ENCODE peak calls at places on chromosomes 11 and 22, in seven cellular contexts. One of them, this sample, is unnamed.

GRCh38 chr11:129225190-129225589 is 33.1 kb upstream of the ARHGAP32 start:
- DNase-seq in H1: no peak
- DNase-seq in H9: no peak
- DNase-seq in mesenchymal stem cell: peak; percentile 59
- DNase-seq in mesendoderm: no peak
- DNase-seq in IMR-90: peak; percentile 84
- DNase-seq in neuronal stem cell: no peak
- DNase-seq in this sample: no peak

GRCh38 chr11:13140873-13141655 is 131.9 kb downstream of the RASSF10 start:
- DNase-seq in H1: no peak
- DNase-seq in mesendoderm: no peak
- DNase-seq in H9: no peak
- DNase-seq in mesenchymal stem cell: peak; percentile 22
- DNase-seq in IMR-90: peak; percentile 38
- DNase-seq in neuronal stem cell: no peak
- DNase-seq in this sample: peak; percentile 46

GRCh38 chr11:37449146-37449545 is 851.1 kb upstream of the RAG2 start:
- DNase-seq in mesenchymal stem cell: peak; percentile 51
- DNase-seq in neuronal stem cell: peak; percentile 14
- DNase-seq in H1: no peak
- DNase-seq in IMR-90: peak; percentile 68
- DNase-seq in mesendoderm: peak; percentile 65
- DNase-seq in H9: no peak
- DNase-seq in this sample: peak; percentile 12

GRCh38 chr22:30985561-30986208 is 16.6 kb downstream of the TUG1 start:
- DNase-seq in neuronal stem cell: no peak
- DNase-seq in mesendoderm: no peak
- DNase-seq in H1: no peak
- DNase-seq in IMR-90: no peak
- DNase-seq in H9: no peak
- DNase-seq in mesenchymal stem cell: no peak
- DNase-seq in this sample: no peak

GRCh38 chr11:61587951-61588695 is 7.2 kb upstream of the SYT7 start:
- DNase-seq in mesendoderm: peak; percentile 85
- DNase-seq in mesenchymal stem cell: no peak
- DNase-seq in H9: peak; percentile 93
- DNase-seq in H1: peak; percentile 99
- DNase-seq in IMR-90: no peak
- DNase-seq in neuronal stem cell: peak; percentile 41
- DNase-seq in this sample: peak; percentile 58

GRCh38 chr22:25172153-25172552 is 27.5 kb upstream of the CRYBB3 start:
- DNase-seq in mesenchymal stem cell: no peak
- DNase-seq in H1: no peak
- DNase-seq in IMR-90: no peak
- DNase-seq in neuronal stem cell: no peak
- DNase-seq in H9: no peak
- DNase-seq in mesendoderm: peak; percentile 24
- DNase-seq in this sample: no peak

GRCh38 chr11:78952866-78953265 is 378.2 kb upstream of the NARS2 start:
- DNase-seq in H9: no peak
- DNase-seq in mesenchymal stem cell: no peak
- DNase-seq in mesendoderm: no peak
- DNase-seq in H1: no peak
- DNase-seq in IMR-90: no peak
- DNase-seq in neuronal stem cell: no peak
- DNase-seq in this sample: no peak

GRCh38 chr11:28618426-28618825 is 510.2 kb downstream of the METTL15 start:
- DNase-seq in H1: no peak
- DNase-seq in mesenchymal stem cell: no peak
- DNase-seq in mesendoderm: no peak
- DNase-seq in IMR-90: peak; percentile 33
- DNase-seq in neuronal stem cell: no peak
- DNase-seq in H9: no peak
- DNase-seq in this sample: no peak

GRCh38 chr11:125455851-125456250 is 40.2 kb downstream of the FEZ1 start:
- DNase-seq in IMR-90: no peak
- DNase-seq in neuronal stem cell: no peak
- DNase-seq in mesendoderm: no peak
- DNase-seq in H1: peak; percentile 39
- DNase-seq in H9: no peak
- DNase-seq in mesenchymal stem cell: no peak
- DNase-seq in this sample: no peak

GRCh38 chr22:25564979-25565677 is 653 bp downstream of the GRK3 start:
- DNase-seq in mesendoderm: peak; percentile 84
- DNase-seq in mesenchymal stem cell: peak; percentile 11
- DNase-seq in neuronal stem cell: no peak
- DNase-seq in H9: peak; percentile 81
- DNase-seq in H1: peak; percentile 83
- DNase-seq in IMR-90: no peak
- DNase-seq in this sample: peak; percentile 53

GRCh38 chr11:75283391-75283931 is 42.9 kb downstream of the TPBGL start:
- DNase-seq in neuronal stem cell: no peak
- DNase-seq in mesendoderm: peak; percentile 74
- DNase-seq in H9: no peak
- DNase-seq in H1: no peak
- DNase-seq in IMR-90: no peak
- DNase-seq in mesenchymal stem cell: no peak
- DNase-seq in this sample: no peak

GRCh38 chr11:13119361-13119760 is 110.2 kb downstream of the RASSF10 start:
- DNase-seq in H1: no peak
- DNase-seq in neuronal stem cell: no peak
- DNase-seq in IMR-90: peak; percentile 40
- DNase-seq in H9: no peak
- DNase-seq in mesenchymal stem cell: peak; percentile 18
- DNase-seq in mesendoderm: no peak
- DNase-seq in this sample: no peak

GRCh38 chr22:35399114-35399677 is 744 bp upstream of the MCM5 start:
- DNase-seq in neuronal stem cell: no peak
- DNase-seq in H9: peak; percentile 45
- DNase-seq in IMR-90: no peak
- DNase-seq in mesendoderm: peak; percentile 23
- DNase-seq in mesenchymal stem cell: no peak
- DNase-seq in H1: no peak
- DNase-seq in this sample: no peak

GRCh38 chr11:46537851-46538295 is 56.0 kb downstream of the AMBRA1 start:
- DNase-seq in H1: peak; percentile 78
- DNase-seq in H9: peak; percentile 92
- DNase-seq in neuronal stem cell: peak; percentile 86
- DNase-seq in mesenchymal stem cell: peak; percentile 83
- DNase-seq in IMR-90: peak; percentile 78
- DNase-seq in mesendoderm: peak; percentile 96
- DNase-seq in this sample: peak; percentile 71

GRCh38 chr11:44777537-44778199 is 50.9 kb downstream of the TSPAN18 start:
- DNase-seq in IMR-90: no peak
- DNase-seq in mesendoderm: no peak
- DNase-seq in H9: no peak
- DNase-seq in neuronal stem cell: no peak
- DNase-seq in H1: peak; percentile 42
- DNase-seq in mesenchymal stem cell: no peak
- DNase-seq in this sample: no peak

GRCh38 chr11:69358398-69359080 is 64.6 kb downstream of the MYEOV start:
- DNase-seq in mesenchymal stem cell: no peak
- DNase-seq in H1: peak; percentile 39
- DNase-seq in mesendoderm: no peak
- DNase-seq in H9: peak; percentile 15
- DNase-seq in neuronal stem cell: no peak
- DNase-seq in IMR-90: no peak
- DNase-seq in this sample: no peak

GRCh38 chr11:69360606-69361005 is 66.7 kb downstream of the MYEOV start:
- DNase-seq in neuronal stem cell: no peak
- DNase-seq in mesendoderm: no peak
- DNase-seq in IMR-90: no peak
- DNase-seq in H1: peak; percentile 31
- DNase-seq in mesenchymal stem cell: no peak
- DNase-seq in H9: peak; percentile 20
- DNase-seq in this sample: no peak

GRCh38 chr11:69361466-69361865 is 67.5 kb downstream of the MYEOV start:
- DNase-seq in mesenchymal stem cell: no peak
- DNase-seq in neuronal stem cell: no peak
- DNase-seq in H1: peak; percentile 33
- DNase-seq in H9: peak; percentile 12
- DNase-seq in IMR-90: no peak
- DNase-seq in mesendoderm: no peak
- DNase-seq in this sample: no peak

GRCh38 chr11:69361048-69361447 is 67.1 kb downstream of the MYEOV start:
- DNase-seq in H1: peak; percentile 27
- DNase-seq in IMR-90: no peak
- DNase-seq in H9: peak; percentile 12
- DNase-seq in neuronal stem cell: no peak
- DNase-seq in mesenchymal stem cell: no peak
- DNase-seq in mesendoderm: no peak
- DNase-seq in this sample: no peak

DNA sequence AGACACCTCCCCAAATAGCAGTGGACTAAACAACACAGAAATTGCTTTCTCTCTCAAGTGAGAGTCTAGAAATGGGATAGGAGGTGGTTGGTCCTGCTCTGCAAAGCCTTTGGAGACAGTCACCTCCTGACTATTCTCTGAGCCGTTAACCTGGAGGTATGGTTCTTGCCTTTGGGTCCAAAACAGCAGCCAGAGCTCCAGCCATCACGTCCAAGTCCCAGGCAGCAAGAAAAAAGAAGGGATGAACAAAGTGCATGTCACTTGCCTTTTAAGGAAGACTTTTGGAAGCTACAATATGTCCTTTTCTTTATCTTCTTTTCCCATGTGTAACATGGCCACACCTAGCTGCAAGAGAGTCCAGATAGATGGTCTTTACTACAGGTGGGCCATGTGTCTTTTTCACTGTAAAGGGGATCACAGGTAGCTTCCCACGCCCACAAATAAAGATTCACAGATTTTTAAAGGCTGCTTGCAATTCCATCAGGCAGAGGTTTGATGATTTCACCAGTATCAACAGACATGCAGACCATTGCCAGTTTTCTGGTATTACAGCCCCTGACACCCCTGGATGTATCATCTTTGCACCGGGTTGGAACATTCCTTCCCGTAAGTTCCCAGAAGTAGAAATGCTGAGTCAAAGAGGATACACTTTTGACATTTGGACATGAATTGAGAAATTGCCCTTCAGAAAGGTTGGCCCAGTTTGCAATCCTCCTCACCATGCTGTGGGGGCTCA is 65.9 kb downstream of the MYEOV start:
- DNase-seq in H9: peak; percentile 3
- DNase-seq in mesendoderm: no peak
- DNase-seq in mesenchymal stem cell: peak; percentile 15
- DNase-seq in neuronal stem cell: no peak
- DNase-seq in H1: peak; percentile 16
- DNase-seq in IMR-90: peak; percentile 55
- DNase-seq in this sample: no peak
- H3K4ac ChIP-seq in H9: no peak overlapping the region
- H3K4ac ChIP-seq in mesendoderm: no peak overlapping the region
- H3K4ac ChIP-seq in mesenchymal stem cell: no peak overlapping the region
- H3K4ac ChIP-seq in neuronal stem cell: no peak overlapping the region
- H3K4ac ChIP-seq in H1: no peak overlapping the region
- H3K4ac ChIP-seq in IMR-90: peak overlapping the region; percentile 60
- H3K4ac ChIP-seq in this sample: no peak overlapping the region

GRCh38 chr22:37165940-37166674 is 16.4 kb upstream of the IL2RB start:
- DNase-seq in mesendoderm: no peak
- DNase-seq in IMR-90: no peak
- DNase-seq in H9: no peak
- DNase-seq in mesenchymal stem cell: no peak
- DNase-seq in neuronal stem cell: no peak
- DNase-seq in H1: no peak
- DNase-seq in this sample: no peak

GRCh38 chr22:37163618-37164534 is 14.2 kb upstream of the IL2RB start:
- DNase-seq in neuronal stem cell: no peak
- DNase-seq in mesendoderm: no peak
- DNase-seq in IMR-90: no peak
- DNase-seq in H9: no peak
- DNase-seq in H1: no peak
- DNase-seq in mesenchymal stem cell: no peak
- DNase-seq in this sample: no peak

GRCh38 chr22:37166675-37167066 is 17.0 kb upstream of the IL2RB start:
- DNase-seq in mesenchymal stem cell: peak; percentile 75
- DNase-seq in mesendoderm: peak; percentile 73
- DNase-seq in H1: peak; percentile 90
- DNase-seq in H9: peak; percentile 86
- DNase-seq in neuronal stem cell: peak; percentile 70
- DNase-seq in IMR-90: peak; percentile 65
- DNase-seq in this sample: peak; percentile 74

GRCh38 chr22:37164535-37164887 is 14.8 kb upstream of the IL2RB start:
- DNase-seq in neuronal stem cell: no peak
- DNase-seq in IMR-90: no peak
- DNase-seq in H9: no peak
- DNase-seq in mesendoderm: no peak
- DNase-seq in mesenchymal stem cell: no peak
- DNase-seq in H1: no peak
- DNase-seq in this sample: no peak

DNA sequence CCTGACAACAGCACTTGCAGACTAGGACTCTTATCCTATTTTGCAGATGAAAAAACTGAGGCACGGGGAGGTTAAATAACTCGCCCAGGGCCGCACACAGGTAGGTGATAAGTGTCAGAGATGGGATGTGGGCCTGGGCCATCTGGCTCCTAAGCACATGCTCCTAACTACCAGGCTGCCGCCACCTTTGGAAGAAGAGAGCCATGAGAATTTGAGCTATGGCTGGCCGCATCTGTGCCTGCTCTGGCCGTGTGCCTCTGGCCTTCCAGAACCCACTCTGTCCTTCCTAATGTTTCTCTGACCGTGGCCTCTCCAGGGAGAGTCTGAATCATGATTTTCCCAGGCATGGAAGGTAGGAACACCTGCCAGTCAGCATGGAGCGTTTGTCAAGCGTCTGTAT is 15.3 kb upstream of the IL2RB start:
- DNase-seq in H1: no peak
- DNase-seq in IMR-90: no peak
- DNase-seq in mesenchymal stem cell: no peak
- DNase-seq in H9: no peak
- DNase-seq in neuronal stem cell: no peak
- DNase-seq in mesendoderm: no peak
- DNase-seq in this sample: peak; percentile 38
- H2BK120ac ChIP-seq in H1: no peak overlapping the region
- H2BK120ac ChIP-seq in IMR-90: no peak overlapping the region
- H2BK120ac ChIP-seq in mesenchymal stem cell: no peak overlapping the region
- H2BK120ac ChIP-seq in H9: no peak overlapping the region
- H2BK120ac ChIP-seq in neuronal stem cell: no peak overlapping the region
- H2BK120ac ChIP-seq in mesendoderm: no peak overlapping the region
- H2BK120ac ChIP-seq in this sample: no peak overlapping the region

GRCh38 chr22:21710156-21710555 is 25.4 kb downstream of the YPEL1 start:
- DNase-seq in mesendoderm: no peak
- DNase-seq in H1: no peak
- DNase-seq in mesenchymal stem cell: no peak
- DNase-seq in neuronal stem cell: no peak
- DNase-seq in IMR-90: peak; percentile 31
- DNase-seq in H9: no peak
- DNase-seq in this sample: no peak
- H3K4me2 ChIP-seq in mesendoderm: no peak overlapping the region
- H3K4me2 ChIP-seq in H1: no peak overlapping the region
- H3K4me2 ChIP-seq in mesenchymal stem cell: no peak overlapping the region
- H3K4me2 ChIP-seq in neuronal stem cell: no peak overlapping the region
- H3K4me2 ChIP-seq in IMR-90: no peak overlapping the region
- H3K4me2 ChIP-seq in H9: no peak overlapping the region
- H3K4me2 ChIP-seq in this sample: no peak overlapping the region

DNA sequence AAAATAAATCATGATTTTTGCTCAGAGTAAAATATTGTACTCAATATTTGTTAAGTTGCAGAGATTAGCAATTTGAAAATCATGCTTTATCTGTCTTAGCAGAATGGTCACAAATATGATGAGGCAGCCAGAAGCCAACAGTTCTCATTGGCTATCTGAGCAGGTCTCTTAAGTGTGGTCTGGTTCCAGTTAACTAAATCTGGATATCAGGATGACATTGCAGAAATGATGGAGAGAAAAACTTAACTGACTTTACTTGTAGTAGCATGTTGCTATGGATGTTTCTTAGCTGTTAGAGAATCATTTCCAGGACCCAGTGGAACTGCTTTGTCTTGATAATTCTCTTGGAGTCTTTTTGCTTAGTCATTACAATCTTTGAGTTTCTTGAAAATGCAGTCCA is 1070.3 kb downstream of the JRKL start:
- DNase-seq in H1: no peak
- DNase-seq in mesenchymal stem cell: no peak
- DNase-seq in IMR-90: no peak
- DNase-seq in H9: no peak
- DNase-seq in neuronal stem cell: no peak
- DNase-seq in mesendoderm: no peak
- DNase-seq in this sample: no peak
- H3K4ac ChIP-seq in H1: no peak overlapping the region
- H3K4ac ChIP-seq in mesenchymal stem cell: no peak overlapping the region
- H3K4ac ChIP-seq in IMR-90: no peak overlapping the region
- H3K4ac ChIP-seq in H9: no peak overlapping the region
- H3K4ac ChIP-seq in neuronal stem cell: no peak overlapping the region
- H3K4ac ChIP-seq in mesendoderm: no peak overlapping the region
- H3K4ac ChIP-seq in this sample: no peak overlapping the region

This sample was measured in trophoblast cell.